ENCODE peak calls at places on chromosomes 6 and 20, in four cellular contexts. T is cardiac muscle cell, D is right cardiac atrium, S is thoracic aorta. L is an unnamed sample.

GRCh38 chr6:116941727-116942126 is 64.7 kb downstream of the RFX6 start:
- DNase-seq in D (no peak), T (no peak), S (no peak), L (no peak)

GRCh38 chr20:49276201-49276894 is 1.5 kb downstream of the ZNFX1 start:
- DNase-seq in S (no peak), T (peak; percentile 59), D (peak; percentile 65), L (no peak)

GRCh38 chr20:58099956-58100730 is 128.3 kb downstream of the ANKRD60 start:
- DNase-seq in S (no peak), T (no peak), D (no peak), L (no peak)

GRCh38 chr6:41970436-41970846 is 28.8 kb upstream of the CCND3 start:
- DNase-seq in T (peak; percentile 67), D (no peak), S (no peak), L (no peak)

GRCh38 chr6:78844899-78845298 is 22.5 kb upstream of the IRAK1BP1 start:
- DNase-seq in S (no peak), D (no peak), T (no peak), L (no peak)

GRCh38 chr6:162058281-162058875 is 669.2 kb downstream of the PRKN start:
- DNase-seq in T (no peak), S (no peak), D (no peak), L (no peak)

GRCh38 chr6:32903952-32904351 is 36.9 kb downstream of the HLA-DMB start:
- DNase-seq in D (no peak), T (no peak), S (no peak), L (no peak)

GRCh38 chr6:110329348-110329728 is 28.8 kb downstream of the METTL24 start:
- DNase-seq in S (no peak), T (peak; percentile 26), D (no peak), L (no peak)

GRCh38 chr6:124997196-124997875 is 35.1 kb downstream of the RNF217 start:
- DNase-seq in T (no peak), D (no peak), S (no peak), L (no peak)

GRCh38 chr20:51014797-51015722 is 7.8 kb downstream of the KCNG1 start:
- DNase-seq in S (no peak), D (peak; percentile 65), T (peak; percentile 76), L (no peak)

GRCh38 chr20:1941226-1941625 is 46.0 kb downstream of the SIRPA start:
- DNase-seq in T (peak; percentile 71), S (no peak), D (peak; percentile 67), L (no peak)

GRCh38 chr20:2093200-2093781 is 8.3 kb upstream of the STK35 start:
- DNase-seq in D (no peak), T (no peak), S (no peak), L (no peak)

GRCh38 chr6:142225115-142225514 is 76.7 kb upstream of the ADGRG6 start:
- DNase-seq in S (no peak), D (no peak), T (no peak), L (no peak)

GRCh38 chr6:7195330-7196018 is 87.7 kb downstream of the RREB1 start:
- DNase-seq in T (no peak), D (no peak), S (no peak), L (no peak)

GRCh38 chr20:3795511-3796468 is at the start of gene CDC25B:
- DNase-seq in S (peak; percentile 88), D (peak; percentile 97), T (peak; percentile 93), L (peak; percentile 85)

GRCh38 chr6:166029506-166029905 is 138.1 kb downstream of the TBXT start:
- DNase-seq in T (no peak), S (no peak), D (no peak), L (no peak)

GRCh38 chr6:31727034-31727716 is 1.9 kb downstream of the DDAH2 start:
- DNase-seq in D (peak; percentile 61), T (no peak), S (no peak), L (no peak)

GRCh38 chr6:31525932-31526591 is 2.7 kb upstream of the MCCD1 start:
- DNase-seq in D (no peak), S (no peak), T (peak; percentile 73), L (no peak)

GRCh38 chr20:22924036-22924737 is 110.9 kb upstream of the SSTR4 start:
- DNase-seq in D (peak; percentile 66), S (no peak), T (peak; percentile 7), L (no peak)

GRCh38 chr6:124131259-124131658 is 327.6 kb downstream of the NKAIN2 start:
- DNase-seq in S (no peak), T (peak; percentile 43), D (no peak), L (no peak)

GRCh38 chr6:134111062-134111677 is 58.7 kb upstream of the SLC2A12 start:
- DNase-seq in S (no peak), D (no peak), T (peak; percentile 72), L (peak; percentile 34)

GRCh38 chr6:150025201-150025917 is at the start of gene RAET1L:
- DNase-seq in D (peak; percentile 78), S (no peak), T (peak; percentile 37), L (no peak)

GRCh38 chr20:61990484-61990883 is 75.2 kb downstream of the TAF4 start:
- DNase-seq in T (no peak), S (no peak), D (no peak), L (no peak)

GRCh38 chr20:24465168-24465567 is 4.3 kb upstream of the SYNDIG1 start:
- DNase-seq in D (no peak), T (no peak), S (no peak), L (no peak)

GRCh38 chr20:11686900-11687543 is 230.7 kb upstream of the BTBD3 start:
- DNase-seq in D (peak; percentile 69), T (peak; percentile 33), S (no peak), L (no peak)

GRCh38 chr20:3927486-3928291 is 38.5 kb downstream of the PANK2 start:
- DNase-seq in D (no peak), S (no peak), T (peak; percentile 80), L (no peak)

GRCh38 chr6:151327079-151327478 is 64.3 kb downstream of the ZBTB2 start:
- DNase-seq in T (peak; percentile 28), S (no peak), D (no peak), L (no peak)

GRCh38 chr20:40786336-40786735 is 97.3 kb upstream of the MAFB start:
- DNase-seq in S (no peak), D (no peak), T (no peak), L (no peak)

GRCh38 chr20:56117350-56117749 is 112.0 kb upstream of the CBLN4 start:
- DNase-seq in D (no peak), S (no peak), T (no peak), L (no peak)
- H3K9me3 ChIP-seq in D (no peaks in the 10 kb centered on the region), S (no peaks in the 10 kb centered on the region), T (no peaks in the 10 kb centered on the region), L (no peaks in the 10 kb centered on the region)

GRCh38 chr6:21882066-21882465 is 288.5 kb downstream of the SOX4 start:
- DNase-seq in T (no peak), S (no peak), D (no peak), L (no peak)
- H3K9me3 ChIP-seq in T (no peaks in the 10 kb centered on the region), S (no peaks in the 10 kb centered on the region), D (no peaks in the 10 kb centered on the region), L (no peaks in the 10 kb centered on the region)

GRCh38 chr6:306641-307061 is 14.4 kb downstream of the DUSP22 start:
- DNase-seq in D (no peak), S (no peak), T (no peak), L (no peak)
- H3K9me3 ChIP-seq in D (no peaks in the 10 kb centered on the region), S (no peaks in the 10 kb centered on the region), T (peaks cover 8% of the 10 kb centered on the region), L (no peaks in the 10 kb centered on the region)

GRCh38 chr20:59737073-59737691 is 132.8 kb downstream of the PHACTR3 start:
- DNase-seq in S (no peak), T (no peak), D (no peak), L (no peak)
- H3K9me3 ChIP-seq in S (no peaks in the 10 kb centered on the region), T (no peaks in the 10 kb centered on the region), D (no peaks in the 10 kb centered on the region), L (no peaks in the 10 kb centered on the region)

GRCh38 chr6:66423047-66423446 is 716.0 kb upstream of the EYS start:
- DNase-seq in T (no peak), D (no peak), S (no peak), L (no peak)
- H3K9me3 ChIP-seq in T (no peaks in the 10 kb centered on the region), D (no peaks in the 10 kb centered on the region), S (peaks cover 4% of the 10 kb centered on the region), L (no peaks in the 10 kb centered on the region)

GRCh38 chr20:55888655-55889054 is 116.7 kb downstream of the CBLN4 start:
- DNase-seq in T (no peak), S (no peak), D (no peak), L (no peak)

GRCh38 chr20:55881204-55881603 is 124.1 kb downstream of the CBLN4 start:
- DNase-seq in D (no peak), S (no peak), T (no peak), L (no peak)

GRCh38 chr20:55880361-55880760 is 125.0 kb downstream of the CBLN4 start:
- DNase-seq in T (no peak), S (no peak), D (peak; percentile 35), L (no peak)

GRCh38 chr20:55882286-55882685 is 123.0 kb downstream of the CBLN4 start:
- DNase-seq in D (no peak), S (no peak), T (no peak), L (no peak)

GRCh38 chr20:55882922-55883321 is 122.4 kb downstream of the CBLN4 start:
- DNase-seq in D (no peak), S (no peak), T (no peak), L (no peak)
- H3K9me3 ChIP-seq in D (no peaks in the 10 kb centered on the region), S (no peaks in the 10 kb centered on the region), T (no peaks in the 10 kb centered on the region), L (no peaks in the 10 kb centered on the region)

GRCh38 chr20:63165538-63166422 is 50.2 kb downstream of the YTHDF1 start:
- DNase-seq in S (no peak), D (peak; percentile 50), T (no peak), L (no peak)

GRCh38 chr20:63167026-63167917 is 48.7 kb downstream of the YTHDF1 start:
- DNase-seq in S (no peak), D (peak; percentile 56), T (no peak), L (no peak)

GRCh38 chr20:63167918-63168520 is 47.9 kb downstream of the YTHDF1 start:
- DNase-seq in S (no peak), T (no peak), D (peak; percentile 43), L (no peak)

GRCh38 chr20:63164681-63165537 is 51.0 kb downstream of the YTHDF1 start:
- DNase-seq in S (no peak), D (peak; percentile 39), T (no peak), L (no peak)

DNA sequence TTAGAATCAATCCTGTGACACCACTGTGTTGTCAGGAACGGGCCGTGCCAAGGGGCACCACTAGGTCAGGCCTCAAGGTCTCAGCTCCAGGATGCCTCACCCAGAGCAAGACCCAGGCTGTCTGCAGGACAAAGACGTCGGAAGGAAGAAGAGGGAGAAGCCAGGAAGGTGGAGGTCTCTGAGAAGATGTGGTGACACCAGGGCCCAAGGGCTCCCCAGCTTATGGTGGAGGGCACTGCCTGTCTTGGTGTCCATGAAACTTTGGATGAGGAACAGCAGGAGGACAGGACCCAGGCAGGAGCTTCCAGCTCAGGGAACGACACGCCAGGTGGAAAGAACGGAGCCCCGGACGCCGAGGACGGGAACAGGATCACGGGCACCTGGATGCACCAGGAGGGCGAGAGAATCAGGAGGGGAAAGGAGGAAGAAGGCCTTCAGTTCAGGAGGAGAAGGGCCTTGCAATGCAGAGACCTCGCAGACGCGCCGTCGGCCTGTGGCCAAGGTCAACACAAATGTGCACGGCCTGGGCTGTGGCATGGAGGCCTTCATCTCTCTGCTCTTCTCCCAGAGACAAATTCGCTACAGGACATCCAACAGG is 49.4 kb downstream of the YTHDF1 start:
- DNase-seq in D (peak; percentile 31), T (no peak), S (no peak), L (no peak)
- H3K9me3 ChIP-seq in D (no peaks in the 10 kb centered on the region), T (no peaks in the 10 kb centered on the region), S (no peaks in the 10 kb centered on the region), L (no peaks in the 10 kb centered on the region)